ENCODE peak calls at places on chromosomes 11 and 22, in seven cellular contexts. One of them, this sample, is unnamed.

GRCh38 chr11:90189011-90189410 is 33.8 kb downstream of the CHORDC1 start:
- DNase-seq in LoVo: no peak
- DNase-seq in stimulated activated CD8-positive, alpha-beta memory T cell treated with anti-CD3 and anti-CD28 coated beads, Interleukin-2, amount 100 ng/mL, for 48 hours: no peak
- DNase-seq in T-helper 2 cell: no peak
- DNase-seq in retina: no peak
- DNase-seq in ureter: no peak
- DNase-seq in HCEC 1CT: no peak
- DNase-seq in this sample: no peak

GRCh38 chr22:37476389-37477329 is 9.5 kb downstream of the MFNG start:
- DNase-seq in LoVo: no peak
- DNase-seq in stimulated activated CD8-positive, alpha-beta memory T cell treated with anti-CD3 and anti-CD28 coated beads, Interleukin-2, amount 100 ng/mL, for 48 hours: no peak
- DNase-seq in T-helper 2 cell: no peak
- DNase-seq in retina: no peak
- DNase-seq in ureter: no peak
- DNase-seq in HCEC 1CT: no peak
- DNase-seq in this sample: no peak

GRCh38 chr11:14075118-14075601 is 112.6 kb downstream of the SPON1 start:
- DNase-seq in LoVo: no peak
- DNase-seq in stimulated activated CD8-positive, alpha-beta memory T cell treated with anti-CD3 and anti-CD28 coated beads, Interleukin-2, amount 100 ng/mL, for 48 hours: peak; percentile 3
- DNase-seq in T-helper 2 cell: no peak
- DNase-seq in retina: no peak
- DNase-seq in ureter: no peak
- DNase-seq in HCEC 1CT: peak; percentile 17
- DNase-seq in this sample: peak; percentile 42

GRCh38 chr11:71248656-71249055 is 3.7 kb downstream of the SHANK2 start:
- DNase-seq in LoVo: no peak
- DNase-seq in stimulated activated CD8-positive, alpha-beta memory T cell treated with anti-CD3 and anti-CD28 coated beads, Interleukin-2, amount 100 ng/mL, for 48 hours: no peak
- DNase-seq in T-helper 2 cell: no peak
- DNase-seq in retina: peak; percentile 26
- DNase-seq in ureter: no peak
- DNase-seq in HCEC 1CT: no peak
- DNase-seq in this sample: no peak

GRCh38 chr11:2305862-2306823 is 4.3 kb downstream of the TSPAN32 start:
- DNase-seq in LoVo: no peak
- DNase-seq in stimulated activated CD8-positive, alpha-beta memory T cell treated with anti-CD3 and anti-CD28 coated beads, Interleukin-2, amount 100 ng/mL, for 48 hours: no peak
- DNase-seq in T-helper 2 cell: no peak
- DNase-seq in retina: no peak
- DNase-seq in ureter: peak; percentile 87
- DNase-seq in HCEC 1CT: peak; percentile 56
- DNase-seq in this sample: no peak

GRCh38 chr11:94788396-94788795 is 20.2 kb downstream of the AMOTL1 start:
- DNase-seq in LoVo: peak; percentile 56
- DNase-seq in stimulated activated CD8-positive, alpha-beta memory T cell treated with anti-CD3 and anti-CD28 coated beads, Interleukin-2, amount 100 ng/mL, for 48 hours: no peak
- DNase-seq in T-helper 2 cell: no peak
- DNase-seq in retina: no peak
- DNase-seq in ureter: no peak
- DNase-seq in HCEC 1CT: peak; percentile 43
- DNase-seq in this sample: no peak

GRCh38 chr11:101848262-101848661 is 66.5 kb upstream of the CEP126 start:
- DNase-seq in LoVo: no peak
- DNase-seq in stimulated activated CD8-positive, alpha-beta memory T cell treated with anti-CD3 and anti-CD28 coated beads, Interleukin-2, amount 100 ng/mL, for 48 hours: no peak
- DNase-seq in T-helper 2 cell: no peak
- DNase-seq in retina: no peak
- DNase-seq in ureter: no peak
- DNase-seq in HCEC 1CT: no peak
- DNase-seq in this sample: peak; percentile 20

GRCh38 chr22:40621309-40622151 is 15.0 kb downstream of the MRTFA start:
- DNase-seq in LoVo: no peak
- DNase-seq in stimulated activated CD8-positive, alpha-beta memory T cell treated with anti-CD3 and anti-CD28 coated beads, Interleukin-2, amount 100 ng/mL, for 48 hours: no peak
- DNase-seq in T-helper 2 cell: no peak
- DNase-seq in retina: no peak
- DNase-seq in ureter: no peak
- DNase-seq in HCEC 1CT: no peak
- DNase-seq in this sample: no peak

GRCh38 chr11:8712506-8712905 is 29.9 kb downstream of the RPL27A start:
- DNase-seq in LoVo: no peak
- DNase-seq in stimulated activated CD8-positive, alpha-beta memory T cell treated with anti-CD3 and anti-CD28 coated beads, Interleukin-2, amount 100 ng/mL, for 48 hours: no peak
- DNase-seq in T-helper 2 cell: no peak
- DNase-seq in retina: no peak
- DNase-seq in ureter: no peak
- DNase-seq in HCEC 1CT: no peak
- DNase-seq in this sample: no peak

GRCh38 chr11:74388678-74389327 is 9.4 kb downstream of the PGM2L1 start:
- DNase-seq in LoVo: peak; percentile 50
- DNase-seq in stimulated activated CD8-positive, alpha-beta memory T cell treated with anti-CD3 and anti-CD28 coated beads, Interleukin-2, amount 100 ng/mL, for 48 hours: no peak
- DNase-seq in T-helper 2 cell: no peak
- DNase-seq in retina: peak; percentile 33
- DNase-seq in ureter: peak; percentile 72
- DNase-seq in HCEC 1CT: peak; percentile 59
- DNase-seq in this sample: peak; percentile 72

GRCh38 chr11:75107187-75107586 is 10.5 kb upstream of the OR2AT4 start:
- DNase-seq in LoVo: no peak
- DNase-seq in stimulated activated CD8-positive, alpha-beta memory T cell treated with anti-CD3 and anti-CD28 coated beads, Interleukin-2, amount 100 ng/mL, for 48 hours: no peak
- DNase-seq in T-helper 2 cell: no peak
- DNase-seq in retina: no peak
- DNase-seq in ureter: no peak
- DNase-seq in HCEC 1CT: peak; percentile 45
- DNase-seq in this sample: no peak

GRCh38 chr22:40024201-40025061 is 29.7 kb downstream of the FAM83F start:
- DNase-seq in LoVo: peak; percentile 38
- DNase-seq in stimulated activated CD8-positive, alpha-beta memory T cell treated with anti-CD3 and anti-CD28 coated beads, Interleukin-2, amount 100 ng/mL, for 48 hours: peak; percentile 41
- DNase-seq in T-helper 2 cell: peak; percentile 33
- DNase-seq in retina: peak; percentile 83
- DNase-seq in ureter: peak; percentile 66
- DNase-seq in HCEC 1CT: peak; percentile 52
- DNase-seq in this sample: peak; percentile 93

GRCh38 chr11:45289369-45289768 is 3.2 kb upstream of the SYT13 start:
- DNase-seq in LoVo: peak; percentile 16
- DNase-seq in stimulated activated CD8-positive, alpha-beta memory T cell treated with anti-CD3 and anti-CD28 coated beads, Interleukin-2, amount 100 ng/mL, for 48 hours: no peak
- DNase-seq in T-helper 2 cell: no peak
- DNase-seq in retina: no peak
- DNase-seq in ureter: no peak
- DNase-seq in HCEC 1CT: peak; percentile 52
- DNase-seq in this sample: no peak

GRCh38 chr11:2205214-2205770 is 33.7 kb upstream of the TH start:
- DNase-seq in LoVo: no peak
- DNase-seq in stimulated activated CD8-positive, alpha-beta memory T cell treated with anti-CD3 and anti-CD28 coated beads, Interleukin-2, amount 100 ng/mL, for 48 hours: no peak
- DNase-seq in T-helper 2 cell: peak; percentile 5
- DNase-seq in retina: no peak
- DNase-seq in ureter: peak; percentile 41
- DNase-seq in HCEC 1CT: no peak
- DNase-seq in this sample: no peak

GRCh38 chr11:110077866-110078325 is 15.3 kb upstream of the ZC3H12C start:
- DNase-seq in LoVo: no peak
- DNase-seq in stimulated activated CD8-positive, alpha-beta memory T cell treated with anti-CD3 and anti-CD28 coated beads, Interleukin-2, amount 100 ng/mL, for 48 hours: no peak
- DNase-seq in T-helper 2 cell: no peak
- DNase-seq in retina: peak; percentile 57
- DNase-seq in ureter: no peak
- DNase-seq in HCEC 1CT: peak; percentile 87
- DNase-seq in this sample: no peak

GRCh38 chr22:27153386-27153785 is 496.0 kb downstream of the MIAT start:
- DNase-seq in LoVo: no peak
- DNase-seq in stimulated activated CD8-positive, alpha-beta memory T cell treated with anti-CD3 and anti-CD28 coated beads, Interleukin-2, amount 100 ng/mL, for 48 hours: no peak
- DNase-seq in T-helper 2 cell: no peak
- DNase-seq in retina: no peak
- DNase-seq in ureter: no peak
- DNase-seq in HCEC 1CT: no peak
- DNase-seq in this sample: no peak

GRCh38 chr11:66950113-66950535 is 8.1 kb downstream of the PC start:
- DNase-seq in LoVo: peak; percentile 77
- DNase-seq in stimulated activated CD8-positive, alpha-beta memory T cell treated with anti-CD3 and anti-CD28 coated beads, Interleukin-2, amount 100 ng/mL, for 48 hours: no peak
- DNase-seq in T-helper 2 cell: no peak
- DNase-seq in retina: peak; percentile 16
- DNase-seq in ureter: no peak
- DNase-seq in HCEC 1CT: peak; percentile 75
- DNase-seq in this sample: no peak

GRCh38 chr11:59755701-59756495 is 722 bp downstream of the STX3 start:
- DNase-seq in LoVo: peak; percentile 79
- DNase-seq in stimulated activated CD8-positive, alpha-beta memory T cell treated with anti-CD3 and anti-CD28 coated beads, Interleukin-2, amount 100 ng/mL, for 48 hours: peak; percentile 11
- DNase-seq in T-helper 2 cell: peak; percentile 19
- DNase-seq in retina: peak; percentile 65
- DNase-seq in ureter: peak; percentile 85
- DNase-seq in HCEC 1CT: peak; percentile 80
- DNase-seq in this sample: peak; percentile 79

GRCh38 chr11:67256477-67256876 is 9.8 kb upstream of the GRK2 start:
- DNase-seq in LoVo: no peak
- DNase-seq in stimulated activated CD8-positive, alpha-beta memory T cell treated with anti-CD3 and anti-CD28 coated beads, Interleukin-2, amount 100 ng/mL, for 48 hours: no peak
- DNase-seq in T-helper 2 cell: no peak
- DNase-seq in retina: no peak
- DNase-seq in ureter: no peak
- DNase-seq in HCEC 1CT: no peak
- DNase-seq in this sample: no peak

GRCh38 chr22:27065259-27065658 is 407.9 kb downstream of the MIAT start:
- DNase-seq in LoVo: no peak
- DNase-seq in stimulated activated CD8-positive, alpha-beta memory T cell treated with anti-CD3 and anti-CD28 coated beads, Interleukin-2, amount 100 ng/mL, for 48 hours: no peak
- DNase-seq in T-helper 2 cell: no peak
- DNase-seq in retina: peak; percentile 31
- DNase-seq in ureter: no peak
- DNase-seq in HCEC 1CT: no peak
- DNase-seq in this sample: no peak

GRCh38 chr22:41096841-41097240 is 4.4 kb downstream of the EP300 start:
- DNase-seq in LoVo: no peak
- DNase-seq in stimulated activated CD8-positive, alpha-beta memory T cell treated with anti-CD3 and anti-CD28 coated beads, Interleukin-2, amount 100 ng/mL, for 48 hours: no peak
- DNase-seq in T-helper 2 cell: no peak
- DNase-seq in retina: no peak
- DNase-seq in ureter: no peak
- DNase-seq in HCEC 1CT: no peak
- DNase-seq in this sample: no peak

GRCh38 chr11:95499516-95500135 is 268.6 kb upstream of the SESN3 start:
- DNase-seq in LoVo: no peak
- DNase-seq in stimulated activated CD8-positive, alpha-beta memory T cell treated with anti-CD3 and anti-CD28 coated beads, Interleukin-2, amount 100 ng/mL, for 48 hours: no peak
- DNase-seq in T-helper 2 cell: no peak
- DNase-seq in retina: no peak
- DNase-seq in ureter: no peak
- DNase-seq in HCEC 1CT: peak; percentile 65
- DNase-seq in this sample: no peak

GRCh38 chr11:68159665-68160064 is 38.5 kb upstream of the CHKA start:
- DNase-seq in LoVo: no peak
- DNase-seq in stimulated activated CD8-positive, alpha-beta memory T cell treated with anti-CD3 and anti-CD28 coated beads, Interleukin-2, amount 100 ng/mL, for 48 hours: no peak
- DNase-seq in T-helper 2 cell: no peak
- DNase-seq in retina: no peak
- DNase-seq in ureter: no peak
- DNase-seq in HCEC 1CT: no peak
- DNase-seq in this sample: peak; percentile 27

GRCh38 chr11:58927393-58928081 is 11.8 kb upstream of the GLYATL1 start:
- DNase-seq in LoVo: no peak
- DNase-seq in stimulated activated CD8-positive, alpha-beta memory T cell treated with anti-CD3 and anti-CD28 coated beads, Interleukin-2, amount 100 ng/mL, for 48 hours: no peak
- DNase-seq in T-helper 2 cell: no peak
- DNase-seq in retina: peak; percentile 64
- DNase-seq in ureter: no peak
- DNase-seq in HCEC 1CT: peak; percentile 28
- DNase-seq in this sample: peak; percentile 97

This sample was measured in neural progenitor cell.